ENCODE peak calls at places on chromosome 16, in eight cellular contexts. T, E, D, R, L, F, N and C are unnamed samples.

GRCh38 chr16:82263456-82264159 is 93.6 kb upstream of the MPHOSPH6 start:
- DNase-seq in E (peak; percentile 14), L (peak; percentile 13), R (no peak), T (peak; percentile 16), N (peak; percentile 36), F (peak; percentile 28), D (peak; percentile 53), C (no peak)

GRCh38 chr16:61296305-61296704 is 739.9 kb downstream of the CDH8 start:
- DNase-seq in E (no peak), N (no peak), T (no peak), F (no peak), R (no peak), D (no peak), L (no peak), C (no peak)

GRCh38 chr16:46947900-46948547 is 25.4 kb downstream of the DNAJA2 start:
- DNase-seq in L (no peak), F (no peak), T (peak; percentile 13), R (no peak), D (peak; percentile 52), E (no peak), N (peak; percentile 22), C (no peak)

GRCh38 chr16:14539156-14539555 is 90.9 kb downstream of the PARN start:
- DNase-seq in E (no peak), F (no peak), T (no peak), N (no peak), R (no peak), D (no peak), L (no peak), C (no peak)

GRCh38 chr16:71216714-71217113 is 13.8 kb downstream of the HYDIN start:
- DNase-seq in E (no peak), N (no peak), L (no peak), D (no peak), T (no peak), F (no peak), R (no peak), C (no peak)

GRCh38 chr16:67548265-67549126 is 13.8 kb upstream of the CTCF start:
- DNase-seq in F (no peak), E (no peak), D (no peak), T (no peak), R (no peak), N (no peak), L (no peak), C (no peak)

GRCh38 chr16:80273635-80274538 is 266.9 kb upstream of the DYNLRB2 start:
- DNase-seq in T (no peak), F (no peak), D (peak; percentile 67), L (no peak), R (no peak), N (no peak), E (no peak), C (no peak)

GRCh38 chr16:674968-675883 is at the start of gene RHBDL1:
- DNase-seq in T (no peak), L (peak; percentile 44), D (peak; percentile 44), N (peak; percentile 24), R (no peak), F (no peak), E (peak; percentile 59), C (no peak)

GRCh38 chr16:1188781-1189189 is 35.9 kb downstream of the CACNA1H start:
- DNase-seq in D (peak; percentile 23), R (no peak), L (no peak), E (no peak), N (peak; percentile 16), F (no peak), T (no peak), C (peak; percentile 66)

GRCh38 chr16:48536600-48537200 is 73.3 kb downstream of the N4BP1 start:
- DNase-seq in L (no peak), R (no peak), D (no peak), F (no peak), N (no peak), E (no peak), T (no peak), C (peak; percentile 48)

GRCh38 chr16:85523602-85524364 is 89.3 kb upstream of the GSE1 start:
- DNase-seq in D (peak; percentile 8), T (peak; percentile 8), F (no peak), E (no peak), R (peak; percentile 62), N (no peak), L (no peak), C (no peak)

GRCh38 chr16:57610611-57611010 is 17.8 kb upstream of the ADGRG1 start:
- DNase-seq in E (no peak), R (no peak), D (no peak), F (no peak), T (no peak), L (no peak), N (no peak), C (no peak)

GRCh38 chr16:72061564-72061963 is 1.5 kb upstream of the HPR start:
- DNase-seq in T (no peak), D (no peak), R (no peak), E (no peak), L (no peak), N (no peak), F (no peak), C (no peak)

GRCh38 chr16:50578147-50578546 is 30.0 kb downstream of the NKD1 start:
- DNase-seq in F (no peak), D (no peak), T (no peak), N (no peak), L (no peak), R (no peak), E (no peak), C (no peak)

GRCh38 chr16:49261930-49262329 is 19.7 kb downstream of the CBLN1 start:
- DNase-seq in D (no peak), E (no peak), T (no peak), R (no peak), F (no peak), N (no peak), L (no peak), C (no peak)

GRCh38 chr16:86740817-86741799 is 162.8 kb downstream of the FOXL1 start:
- DNase-seq in N (peak; percentile 66), L (no peak), R (no peak), T (no peak), D (peak; percentile 86), F (no peak), E (no peak), C (no peak)

GRCh38 chr16:55056585-55057520 is 126.2 kb downstream of the IRX5 start:
- DNase-seq in T (no peak), R (no peak), L (no peak), N (no peak), D (no peak), F (no peak), E (peak; percentile 60), C (no peak)

GRCh38 chr16:19113577-19114358 is at the start of gene ITPRIPL2:
- DNase-seq in E (peak; percentile 46), F (peak; percentile 86), T (peak; percentile 16), N (peak; percentile 82), D (peak; percentile 90), R (no peak), L (peak; percentile 34), C (no peak)